ENCODE peak calls at places on chromosomes 12 and 14, in four cellular contexts. O, C, S and Q are unnamed samples.

GRCh38 chr14:101171650-101172049 is 268.1 kb upstream of the RTL1 start:
- DNase-seq in C (no peak), S (no peak), O (no peak), Q (no peak)

GRCh38 chr12:79006306-79006705 is 141.7 kb downstream of the SYT1 start:
- DNase-seq in O (no peak), C (peak), S (peak), Q (no peak)

GRCh38 chr12:32273712-32274111 is 125.6 kb upstream of the FGD4 start:
- DNase-seq in C (no peak), S (no peak), O (no peak), Q (no peak)

GRCh38 chr12:121776190-121777098 is 17.0 kb downstream of the RHOF start:
- DNase-seq in C (no peak), S (peak), O (peak), Q (no peak)

GRCh38 chr12:54017845-54018607 is 9.2 kb downstream of the HOXC8 start:
- DNase-seq in C (peak), S (peak), O (peak), Q (no peak)

GRCh38 chr12:25337916-25338315 is 87.2 kb upstream of the KRAS start:
- DNase-seq in S (peak), O (no peak), C (no peak), Q (no peak)

GRCh38 chr12:25756974-25757665 is 201.4 kb upstream of the RASSF8 start:
- DNase-seq in C (no peak), O (no peak), S (no peak), Q (no peak)

GRCh38 chr14:96762650-96763049 is 34.5 kb upstream of the VRK1 start:
- DNase-seq in C (peak), O (no peak), S (peak), Q (peak)

GRCh38 chr12:54708836-54709235 is 60.7 kb upstream of the DCD start:
- DNase-seq in C (no peak), S (no peak), O (no peak), Q (no peak)

GRCh38 chr12:15227004-15227679 is 5.9 kb upstream of the RERG start:
- DNase-seq in S (peak), O (no peak), C (peak), Q (no peak)

GRCh38 chr12:27571463-27571862 is 47.5 kb downstream of the PPFIBP1 start:
- DNase-seq in O (no peak), S (peak), C (no peak), Q (no peak)

GRCh38 chr14:32980887-32981501 is 42.3 kb downstream of the NPAS3 start:
- DNase-seq in O (no peak), S (no peak), C (no peak), Q (no peak)

GRCh38 chr12:118840399-118840798 is 140.9 kb upstream of the SRRM4 start:
- DNase-seq in S (no peak), O (no peak), C (no peak), Q (no peak)

GRCh38 chr12:131711551-131712205 is 788 bp downstream of the SFSWAP start:
- DNase-seq in S (no peak), C (no peak), O (no peak), Q (no peak)

GRCh38 chr14:91286530-91286937 is 42.0 kb upstream of the GPR68 start:
- DNase-seq in S (peak), C (peak), O (peak), Q (no peak)

GRCh38 chr14:66709292-66709691 is 201.3 kb downstream of the GPHN start:
- DNase-seq in S (peak), O (no peak), C (peak), Q (peak)

GRCh38 chr12:56105503-56105902 is 1.1 kb downstream of the PA2G4 start:
- DNase-seq in S (no peak), C (no peak), O (no peak), Q (no peak)
- TF ChIP-seq CTCF in S (no peak), C (no peak), O (no peak), Q (no peak)

GRCh38 chr14:105398726-105399440 is 545 bp downstream of the TEX22 start:
- DNase-seq in S (peak), C (no peak), O (peak), Q (no peak)

GRCh38 chr14:105398044-105398725 is at the start of gene TEX22:
- DNase-seq in C (peak), S (peak), O (peak), Q (peak)

GRCh38 chr14:105399441-105399775 is 1.1 kb downstream of the TEX22 start:
- DNase-seq in O (no peak), S (no peak), C (no peak), Q (no peak)

GRCh38 chr14:105401699-105402098 is 3.4 kb downstream of the TEX22 start:
- DNase-seq in O (no peak), S (no peak), C (no peak), Q (no peak)

DNA sequence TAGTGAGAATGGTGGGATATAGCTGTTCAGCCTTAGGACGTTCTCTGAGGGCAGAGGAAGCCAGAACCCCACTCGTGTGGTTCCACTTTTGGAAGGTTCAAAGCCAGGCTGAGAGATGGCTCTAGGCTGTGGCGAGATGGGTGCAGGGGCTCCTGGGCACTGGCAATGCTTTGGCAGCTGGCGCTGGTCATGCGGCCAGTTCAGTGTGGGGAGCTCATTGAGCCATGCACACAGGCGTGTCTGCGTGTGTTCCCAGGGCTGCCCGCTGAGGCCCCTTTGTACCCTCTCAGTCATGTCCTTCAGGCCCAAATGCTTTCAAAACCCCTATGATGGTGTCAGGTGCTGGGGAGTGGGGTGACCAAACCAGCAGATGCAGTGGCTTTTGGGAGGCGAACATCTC is 1.7 kb downstream of the TEX22 start:
- DNase-seq in C (no peak), O (no peak), S (no peak), Q (no peak)
- H3K4me3 ChIP-seq in C (no peak), O (no peak), S (no peak), Q (no peak)

DNA sequence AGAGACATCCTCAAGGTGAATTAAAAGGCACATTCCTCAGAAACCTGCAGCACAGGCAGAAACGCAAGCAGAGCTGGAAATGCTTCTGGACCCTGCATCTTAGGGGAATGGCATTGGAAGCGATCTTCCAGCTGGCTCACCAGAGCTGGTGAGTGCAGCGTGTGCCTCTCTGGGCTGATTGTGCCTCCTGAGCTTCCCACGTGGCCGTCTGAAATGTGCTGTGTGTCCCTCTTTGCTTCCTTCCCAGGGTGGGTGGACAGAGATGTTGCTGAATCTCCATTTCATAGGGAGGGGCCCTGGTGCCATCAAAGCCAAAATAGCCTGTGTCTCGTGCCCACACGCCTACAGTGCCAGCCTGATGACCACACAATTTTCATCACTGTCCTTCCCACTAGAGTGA is 34.3 kb upstream of the TMEM132D start:
- DNase-seq in O (no peak), C (no peak), S (no peak), Q (no peak)
- TF ChIP-seq CTCF in O (no peak), C (no peak), S (no peak), Q (no peak)

DNA sequence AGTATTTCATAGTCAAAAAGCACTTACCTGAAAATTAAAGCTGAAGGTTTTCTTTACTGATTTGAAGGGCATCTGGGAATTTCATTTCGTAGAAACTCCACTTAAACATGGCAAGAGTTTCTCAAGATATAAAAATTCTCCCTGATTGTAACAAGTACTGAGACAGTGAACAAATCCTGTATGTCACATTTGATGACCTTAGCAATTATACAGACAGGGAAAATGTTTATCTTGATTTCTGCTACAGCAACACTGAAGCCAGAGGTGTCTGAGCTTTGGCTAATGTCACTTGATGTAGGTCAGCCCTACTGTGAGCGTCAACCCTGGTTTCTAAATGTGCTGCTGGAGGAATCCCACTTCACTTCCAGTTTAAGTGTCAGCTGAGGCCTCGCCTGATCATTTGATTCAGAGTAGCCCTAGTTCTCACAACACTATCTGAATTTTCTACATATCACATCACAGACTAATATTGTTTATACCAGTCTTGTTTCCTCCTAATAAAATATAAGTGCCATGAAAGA is 20.9 kb downstream of the RTRAF start:
- DNase-seq in C (no peak), S (no peak), O (no peak), Q (no peak)
- H3K4me3 ChIP-seq in C (no peak), S (no peak), O (no peak), Q (no peak)

DNA sequence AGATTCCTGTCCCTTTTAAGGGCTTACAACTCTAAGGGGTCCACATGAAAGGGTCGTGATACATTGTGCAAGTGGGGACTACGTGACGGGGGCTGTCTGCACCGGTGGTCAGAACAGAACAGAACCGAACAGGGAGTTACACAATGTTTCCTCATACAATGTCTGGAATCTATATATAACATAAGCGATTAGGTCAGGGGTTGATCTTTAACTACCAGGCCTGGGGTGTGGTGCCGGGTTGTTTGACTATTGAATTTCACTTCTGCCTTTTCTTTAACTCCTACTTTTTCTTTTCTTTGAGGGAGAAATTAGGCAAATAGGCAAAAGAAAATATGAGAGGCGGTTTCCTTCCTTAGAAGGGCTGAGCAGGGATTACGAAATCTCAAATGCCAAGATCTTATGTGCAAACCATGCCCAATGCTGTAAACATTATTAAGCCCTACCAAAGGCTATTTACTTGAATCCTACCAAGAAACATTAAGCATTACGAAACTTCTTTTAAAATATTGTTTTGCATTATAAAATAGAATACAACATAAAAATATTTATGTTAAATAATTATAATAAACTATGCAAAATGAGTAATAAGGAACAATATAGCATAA is 140.3 kb downstream of the SLC38A6 start:
- DNase-seq in C (no peak), S (peak), O (no peak), Q (no peak)
- TF ChIP-seq CTCF in C (no peak), S (no peak), O (no peak), Q (no peak)

DNA sequence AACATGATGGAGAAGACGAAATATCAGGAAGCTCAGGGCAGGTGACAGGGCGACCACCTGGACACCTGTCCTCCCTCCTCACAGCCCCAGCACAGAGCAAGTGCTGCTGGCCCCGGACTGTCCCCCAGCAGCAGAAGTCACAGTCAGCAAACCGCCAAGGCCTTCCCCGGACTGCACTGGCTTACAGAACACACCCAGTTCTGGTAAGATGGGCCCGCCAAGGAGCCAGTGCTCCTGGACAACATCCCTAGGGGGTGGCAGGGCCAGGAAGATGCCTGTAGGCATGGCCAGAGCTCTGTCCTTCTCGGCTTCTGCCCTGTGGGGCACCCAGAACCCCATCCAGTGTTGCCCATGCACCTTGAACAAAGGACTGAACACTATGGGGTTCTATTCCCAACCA is 77.9 kb downstream of the BCL11B start:
- DNase-seq in S (no peak), C (no peak), O (no peak), Q (no peak)
- H3K4me3 ChIP-seq in S (no peak), C (no peak), O (no peak), Q (no peak)

GRCh38 chr14:53331921-53332320 is 178.8 kb upstream of the DDHD1 start:
- DNase-seq in S (no peak), O (no peak), C (no peak), Q (no peak)
- TF ChIP-seq CTCF in S (no peak), O (no peak), C (no peak), Q (no peak)

GRCh38 chr12:24047345-24047744 is 97.9 kb upstream of the SOX5 start:
- DNase-seq in S (no peak), O (no peak), C (no peak), Q (no peak)

GRCh38 chr12:24044973-24045703 is 95.7 kb upstream of the SOX5 start:
- DNase-seq in S (no peak), O (no peak), C (no peak), Q (no peak)

GRCh38 chr12:24048446-24048845 is 99.0 kb upstream of the SOX5 start:
- DNase-seq in S (no peak), O (no peak), C (no peak), Q (no peak)

GRCh38 chr12:24042651-24043050 is 93.2 kb upstream of the SOX5 start:
- DNase-seq in C (no peak), S (no peak), O (no peak), Q (no peak)

DNA sequence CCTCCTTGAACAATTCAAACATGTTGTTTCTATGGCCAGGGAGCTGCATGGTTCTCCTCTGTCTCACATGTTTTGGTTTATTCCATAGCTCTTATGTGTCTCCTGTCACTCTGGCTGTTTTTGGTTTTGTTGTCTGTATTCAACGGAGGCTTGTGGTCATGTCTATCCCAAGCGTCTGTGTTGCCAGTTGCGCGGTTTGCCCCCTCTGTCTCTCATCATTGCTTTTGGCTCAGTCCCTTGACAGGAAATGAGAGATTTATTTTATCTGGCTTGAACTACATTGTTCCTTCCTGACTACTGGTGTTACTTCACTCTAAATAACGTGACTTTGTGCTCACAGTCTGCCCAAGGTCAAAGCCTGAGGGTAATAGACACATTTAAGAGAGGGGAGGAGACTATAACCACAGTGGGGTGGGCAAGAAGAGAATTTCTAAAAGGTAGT is 96.4 kb upstream of the SOX5 start:
- DNase-seq in O (no peak), C (no peak), S (peak), Q (no peak)
- H3K4me3 ChIP-seq in O (no peak), C (no peak), S (no peak), Q (no peak)

GRCh38 chr12:34603382-34604035 is 581.2 kb downstream of the ALG10 start:
- DNase-seq in C (no peak), S (no peak), O (no peak), Q (no peak)

GRCh38 chr12:34604631-34605509 is 582.6 kb downstream of the ALG10 start:
- DNase-seq in S (no peak), O (no peak), C (no peak), Q (no peak)

GRCh38 chr12:34602213-34602940 is 580.1 kb downstream of the ALG10 start:
- DNase-seq in O (no peak), C (no peak), S (no peak), Q (no peak)

GRCh38 chr12:34605510-34605887 is 583.2 kb downstream of the ALG10 start:
- DNase-seq in S (no peak), C (no peak), O (no peak), Q (no peak)

DNA sequence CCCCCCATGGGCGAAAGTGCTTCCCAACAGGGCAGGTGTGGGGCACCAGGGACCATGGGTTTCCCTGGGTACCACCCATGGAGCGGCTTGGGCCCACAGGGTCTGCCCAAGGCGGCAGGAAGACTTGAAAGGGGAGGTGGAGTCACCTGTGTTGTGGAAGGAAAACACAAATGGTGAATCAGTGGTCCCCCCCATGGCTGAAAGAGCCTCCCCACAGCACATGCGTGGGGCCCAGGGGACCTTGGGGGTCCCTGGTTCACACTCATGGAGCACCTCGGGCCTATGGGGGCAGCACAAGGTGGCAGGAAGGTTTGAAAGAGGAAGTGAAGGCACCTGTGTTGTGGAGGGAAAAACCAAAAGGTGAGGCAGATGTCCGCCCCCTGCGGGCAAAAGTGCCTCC is 581.9 kb downstream of the ALG10 start:
- DNase-seq in O (no peak), C (no peak), S (no peak), Q (no peak)
- TF ChIP-seq CTCF in O (no peak), C (no peak), S (no peak), Q (no peak)